ENCODE peak calls at places on chromosome 11, in four cellular contexts. K, G, E and P are unnamed samples.

GRCh38 chr11:98545544-98546175 is 475.1 kb upstream of the CNTN5 start:
- DNase-seq in K (no peak), E (no peak), G (no peak), P (no peak)

GRCh38 chr11:56885182-56885581 is 103.5 kb upstream of the OR5AK2 start:
- DNase-seq in K (no peak), E (no peak), G (no peak), P (peak)

GRCh38 chr11:62138630-62139425 is 15.0 kb downstream of the INCENP start:
- DNase-seq in E (no peak), K (no peak), G (no peak), P (no peak)

GRCh38 chr11:110710520-110711381 is 1.5 kb downstream of the ARHGAP20 start:
- DNase-seq in E (no peak), G (peak), K (no peak), P (peak)

GRCh38 chr11:46916669-46917108 is 1.7 kb downstream of the LRP4 start:
- DNase-seq in E (no peak), K (peak), G (peak), P (peak)

GRCh38 chr11:121033635-121034034 is 9.7 kb downstream of the TBCEL start:
- DNase-seq in G (no peak), E (no peak), K (no peak), P (no peak)

GRCh38 chr11:86594746-86595145 is 77.7 kb downstream of the ME3 start:
- DNase-seq in E (no peak), G (no peak), K (no peak), P (no peak)

GRCh38 chr11:110490886-110491285 is 61.1 kb downstream of the FDX1 start:
- DNase-seq in E (no peak), K (no peak), G (no peak), P (no peak)

GRCh38 chr11:78033040-78033439 is 10.0 kb upstream of the KCTD14 start:
- DNase-seq in K (no peak), G (no peak), E (no peak), P (peak)

GRCh38 chr11:121536116-121536515 is 83.3 kb upstream of the SORL1-AS1 start:
- DNase-seq in K (no peak), G (no peak), E (no peak), P (no peak)

GRCh38 chr11:96314326-96315050 is 28.5 kb downstream of the MAML2 start:
- DNase-seq in G (no peak), E (no peak), K (no peak), P (no peak)

GRCh38 chr11:44427432-44427831 is 117.5 kb upstream of the ALX4 start:
- DNase-seq in K (peak), G (peak), E (no peak), P (no peak)

GRCh38 chr11:126212089-126212660 is 593 bp downstream of the FAM118B start:
- DNase-seq in E (no peak), G (no peak), K (no peak), P (no peak)

GRCh38 chr11:122422707-122423106 is 232.8 kb upstream of the UBASH3B start:
- DNase-seq in G (no peak), E (no peak), K (no peak), P (no peak)

GRCh38 chr11:61696602-61697001 is 16.4 kb downstream of the DAGLA start:
- DNase-seq in K (no peak), E (no peak), G (no peak), P (no peak)

GRCh38 chr11:57313071-57313787 is 11.5 kb downstream of the TNKS1BP1 start:
- DNase-seq in K (no peak), E (no peak), G (no peak), P (no peak)

DNA sequence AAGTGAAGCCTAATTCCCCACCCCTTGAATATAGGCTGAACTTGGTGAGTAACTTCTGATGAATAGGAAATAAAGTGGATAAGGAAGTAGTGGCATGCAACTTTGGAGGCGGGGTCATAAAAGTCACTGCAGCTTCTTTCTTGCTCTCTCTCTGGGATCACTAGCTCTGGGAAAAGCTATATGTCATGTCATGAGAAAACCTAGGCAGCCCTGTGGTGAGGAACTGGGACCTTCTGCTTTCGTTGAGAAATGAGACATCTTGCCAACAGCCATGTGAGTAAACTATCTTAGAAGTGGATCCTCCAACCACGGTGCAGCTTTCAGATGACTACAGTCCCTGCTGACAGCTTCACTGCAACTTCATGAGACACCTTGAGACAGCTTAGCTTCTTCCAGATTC is 15.7 kb downstream of the ZNF214 start:
- DNase-seq in G (no peak), E (no peak), K (no peak), P (no peak)
- TF ChIP-seq FOXK2 in G (no peak), E (no peak), K (no peak), P (no peak)

GRCh38 chr11:45843158-45843924 is 3.9 kb upstream of the CRY2 start:
- DNase-seq in E (peak), G (peak), K (peak), P (peak)
- TF ChIP-seq FOXK2 in E (no peak), G (no peak), K (no peak), P (no peak)

GRCh38 chr11:65920035-65920802 is 993 bp downstream of the DRAP1 start:
- DNase-seq in G (no peak), E (no peak), K (no peak), P (no peak)
- TF ChIP-seq FOXK2 in G (no peak), E (no peak), K (no peak), P (no peak)

GRCh38 chr11:117187007-117187406 is 8.5 kb downstream of the SIDT2 start:
- DNase-seq in E (no peak), K (no peak), G (no peak), P (no peak)
- TF ChIP-seq FOXK2 in E (no peak), K (no peak), G (no peak), P (no peak)

GRCh38 chr11:31805037-31805628 is 6.0 kb downstream of the PAX6 start:
- DNase-seq in E (no peak), G (no peak), K (no peak), P (no peak)
- TF ChIP-seq FOXK2 in E (no peak), G (no peak), K (no peak), P (no peak)

GRCh38 chr11:2590951-2591754 is 108.6 kb downstream of the KCNQ1OT1 start:
- DNase-seq in K (no peak), E (no peak), G (peak), P (no peak)
- TF ChIP-seq FOXK2 in K (no peak), E (no peak), G (no peak), P (no peak)